ENCODE peak calls at places on chromosomes 1 and 21, in seven cellular contexts. S is tibial nerve, R is dorsolateral prefrontal cortex, B is Panc1, U is right atrium auricular region, Y is HL-60, A is choroid plexus epithelial cell. D is an unnamed sample.

GRCh38 chr1:192109576-192109975 is 48.7 kb upstream of the RGS18 start:
- DNase-seq in S (no peak), R (no peak), B (no peak), U (no peak), Y (no peak), A (no peak), D (no peak)

GRCh38 chr21:37232274-37233018 is 34.7 kb downstream of the VPS26C start:
- DNase-seq in S (no peak), R (no peak), B (no peak), U (no peak), Y (no peak), A (no peak), D (no peak)

GRCh38 chr1:182484531-182485257 is 34.7 kb downstream of the RGSL1 start:
- DNase-seq in S (no peak), R (no peak), B (peak; percentile 7), U (no peak), Y (peak; percentile 99), A (no peak), D (no peak)

GRCh38 chr1:112544011-112544688 is 35.4 kb downstream of the WNT2B start:
- DNase-seq in S (no peak), R (no peak), B (peak; percentile 77), U (no peak), Y (no peak), A (peak; percentile 97), D (peak; percentile 76)

GRCh38 chr1:214124281-214124805 is 136.6 kb downstream of the PROX1 start:
- DNase-seq in S (no peak), R (no peak), B (no peak), U (no peak), Y (no peak), A (no peak), D (no peak)

GRCh38 chr21:32414579-32415358 is 2.3 kb downstream of the EVA1C start:
- DNase-seq in S (no peak), R (no peak), B (no peak), U (no peak), Y (no peak), A (peak; percentile 76), D (no peak)

GRCh38 chr1:177811461-177811860 is 158.4 kb downstream of the SEC16B start:
- DNase-seq in S (no peak), R (no peak), B (no peak), U (no peak), Y (no peak), A (no peak), D (no peak)

GRCh38 chr1:231959225-231959884 is 332.8 kb downstream of the DISC1 start:
- DNase-seq in S (no peak), R (no peak), B (no peak), U (no peak), Y (no peak), A (no peak), D (no peak)

GRCh38 chr1:39214021-39214713 is 9.7 kb downstream of the MACF1 start:
- DNase-seq in S (no peak), R (peak; percentile 56), B (no peak), U (no peak), Y (no peak), A (peak; percentile 34), D (no peak)

GRCh38 chr1:226051356-226051755 is 11.2 kb upstream of the H3-3A start:
- DNase-seq in S (no peak), R (no peak), B (no peak), U (no peak), Y (no peak), A (no peak), D (no peak)

GRCh38 chr1:54230507-54231339 is 30.8 kb downstream of the MRPL37 start:
- DNase-seq in S (no peak), R (no peak), B (no peak), U (no peak), Y (no peak), A (no peak), D (no peak)

GRCh38 chr1:42266253-42267135 is 68.5 kb downstream of the FOXJ3 start:
- DNase-seq in S (no peak), R (no peak), B (no peak), U (no peak), Y (no peak), A (no peak), D (no peak)

GRCh38 chr1:9101510-9102146 is 27.3 kb downstream of the GPR157 start:
- DNase-seq in S (no peak), R (no peak), B (no peak), U (no peak), Y (no peak), A (peak; percentile 83), D (peak; percentile 51)

GRCh38 chr1:199580280-199580679 is 447.2 kb upstream of the NR5A2 start:
- DNase-seq in S (no peak), R (no peak), B (no peak), U (no peak), Y (no peak), A (no peak), D (no peak)

GRCh38 chr1:89821322-89822108 is 683 bp downstream of the LRRC8D start:
- DNase-seq in S (no peak), R (peak; percentile 55), B (no peak), U (no peak), Y (no peak), A (peak; percentile 32), D (peak; percentile 41)

GRCh38 chr21:32056791-32057190 is 184.0 kb downstream of the HUNK start:
- DNase-seq in S (no peak), R (no peak), B (no peak), U (no peak), Y (no peak), A (no peak), D (no peak)

GRCh38 chr1:24586970-24587820 is 31.3 kb downstream of the NCMAP start:
- DNase-seq in S (no peak), R (no peak), B (peak; percentile 32), U (no peak), Y (peak; percentile 18), A (peak; percentile 83), D (peak; percentile 49)

GRCh38 chr1:178273707-178274410 is 180.0 kb downstream of the RASAL2 start:
- DNase-seq in S (no peak), R (no peak), B (no peak), U (no peak), Y (peak; percentile 11), A (peak; percentile 52), D (no peak)

GRCh38 chr1:113256348-113256729 is 134.0 kb upstream of the MAGI3 start:
- DNase-seq in S (no peak), R (no peak), B (no peak), U (no peak), Y (no peak), A (no peak), D (no peak)

GRCh38 chr1:201426395-201427310 is 5.1 kb upstream of the TNNI1 start:
- DNase-seq in S (no peak), R (no peak), B (no peak), U (no peak), Y (no peak), A (no peak), D (no peak)

DNA sequence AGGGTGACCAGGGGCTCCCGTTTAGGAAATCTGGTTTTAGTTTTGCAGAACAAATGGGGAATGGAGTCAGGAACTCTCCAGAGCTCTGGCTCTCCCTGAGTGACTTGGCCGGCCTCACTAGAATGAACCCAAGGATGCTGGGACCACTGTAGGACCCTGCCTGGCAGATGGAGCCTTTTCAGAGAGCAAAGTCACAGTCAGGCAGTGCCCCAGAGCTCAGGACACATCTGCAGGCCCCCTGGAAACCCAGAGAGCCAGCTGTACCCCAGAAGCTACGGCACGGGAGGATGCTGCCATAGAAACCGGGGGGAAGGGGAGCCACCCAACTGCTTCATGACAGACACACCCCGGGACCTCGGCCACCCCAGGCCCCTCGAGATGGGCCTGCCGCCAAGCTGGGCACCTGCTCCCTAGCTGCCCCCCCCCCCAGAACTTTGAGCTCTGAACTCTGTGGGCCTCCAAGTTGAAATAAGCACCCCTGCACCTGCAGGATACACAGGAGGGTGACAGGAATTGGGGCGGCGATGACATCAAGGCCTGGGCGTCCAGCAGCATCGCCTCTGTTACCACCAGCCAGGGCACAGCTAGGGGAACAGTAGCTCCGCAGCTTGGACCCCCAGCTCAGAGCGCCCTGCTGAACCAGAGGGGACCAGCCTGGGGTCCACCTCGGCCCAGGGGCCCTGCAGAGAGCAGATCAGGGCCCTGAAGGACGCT is 91.8 kb upstream of the VAMP3 start:
- DNase-seq in S (no peak), R (no peak), B (no peak), U (no peak), Y (no peak), A (no peak), D (no peak)
- H3K4me3 ChIP-seq in S (no peak overlapping the region), R (peak overlapping the region; percentile 79), B (no peak overlapping the region), U (peak overlapping the region; percentile 78), Y (no peak overlapping the region), A (no peak overlapping the region), D (no peak overlapping the region)

DNA sequence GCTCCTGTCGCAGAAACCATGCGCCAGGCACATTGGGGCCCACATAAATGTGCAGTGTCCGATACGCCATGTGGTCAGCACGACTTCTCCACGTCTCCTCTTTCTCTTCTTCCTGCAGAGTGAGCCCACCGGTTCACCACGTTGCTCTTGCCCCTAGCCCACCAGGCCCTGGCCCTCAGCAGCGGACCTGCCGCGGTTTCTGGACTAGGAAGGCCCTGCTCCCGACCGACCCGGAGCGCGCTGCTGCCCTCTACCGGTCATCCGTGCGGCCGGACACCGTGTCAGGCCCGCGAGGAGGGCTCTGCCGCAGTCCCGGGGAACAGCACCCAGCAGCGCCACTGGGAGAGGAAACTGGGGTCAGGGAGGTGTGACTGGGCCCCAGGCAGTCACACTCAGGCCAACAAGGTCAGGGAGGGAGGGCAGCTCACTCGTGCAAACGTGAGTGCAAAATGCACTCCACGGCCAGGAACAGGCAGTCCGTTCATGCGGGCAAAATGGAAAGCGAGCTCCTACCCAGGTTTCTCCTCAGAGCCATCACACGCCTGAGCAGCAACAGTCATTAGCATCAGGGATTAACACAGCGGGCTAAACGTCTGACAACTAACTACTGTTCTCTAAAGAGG is 13.7 kb downstream of the TLR5 start:
- DNase-seq in S (peak; percentile 58), R (peak; percentile 57), B (no peak), U (peak; percentile 73), Y (no peak), A (peak; percentile 60), D (peak; percentile 85)
- H3K4me3 ChIP-seq in S (no peak overlapping the region), R (peak overlapping the region; percentile 35), B (no peak overlapping the region), U (peak overlapping the region; percentile 9), Y (no peak overlapping the region), A (peak overlapping the region; percentile 55), D (no peak overlapping the region)

GRCh38 chr1:93448983-93449805 is 1.3 kb downstream of the FNBP1L start:
- DNase-seq in S (no peak), R (no peak), B (no peak), U (no peak), Y (no peak), A (peak; percentile 74), D (peak; percentile 27)

GRCh38 chr1:93448292-93448982 is 519 bp downstream of the FNBP1L start:
- DNase-seq in S (no peak), R (no peak), B (no peak), U (no peak), Y (no peak), A (no peak), D (peak; percentile 38)

GRCh38 chr1:93447481-93448291 is at the start of gene FNBP1L:
- DNase-seq in S (no peak), R (peak; percentile 65), B (no peak), U (no peak), Y (no peak), A (peak; percentile 65), D (peak; percentile 61)

GRCh38 chr1:93450331-93450730 is 2.4 kb downstream of the FNBP1L start:
- DNase-seq in S (no peak), R (no peak), B (no peak), U (no peak), Y (no peak), A (no peak), D (no peak)

GRCh38 chr1:93446837-93447451 is 974 bp upstream of the FNBP1L start:
- DNase-seq in S (no peak), R (no peak), B (no peak), U (no peak), Y (no peak), A (no peak), D (peak; percentile 6)
- H3K4me3 ChIP-seq in S (no peak overlapping the region), R (peak overlapping the region; percentile 73), B (peak overlapping the region; percentile 85), U (peak overlapping the region; percentile 98), Y (no peak overlapping the region), A (no peak overlapping the region), D (peak overlapping the region; percentile 72)

GRCh38 chr1:28196330-28196729 is 19.8 kb upstream of the PTAFR start:
- DNase-seq in S (no peak), R (no peak), B (no peak), U (no peak), Y (no peak), A (no peak), D (no peak)
- H3K4me3 ChIP-seq in S (no peak overlapping the region), R (no peak overlapping the region), B (no peak overlapping the region), U (no peak overlapping the region), Y (no peak overlapping the region), A (no peak overlapping the region), D (no peak overlapping the region)